ENCODE peak calls at places on chromosomes 6 and 20, in four cellular contexts. N is K562, F is HepG2, A is GM12878. Z is an unnamed sample.

GRCh38 chr6:5181494-5182287 is 79.1 kb downstream of the LYRM4 start:
- DNase-seq in N (no peak), F (no peak), A (no peak), Z (no peak)

GRCh38 chr20:3902041-3902440 is 12.9 kb downstream of the PANK2 start:
- DNase-seq in N (no peak), F (no peak), A (no peak), Z (no peak)

GRCh38 chr20:37521091-37521771 is at the start of gene NNAT:
- DNase-seq in N (no peak), F (no peak), A (no peak), Z (peak)

GRCh38 chr6:79548310-79548709 is 11.1 kb upstream of the LCA5 start:
- DNase-seq in N (no peak), F (no peak), A (no peak), Z (no peak)

GRCh38 chr6:135281227-135281626 is 100.1 kb downstream of the MYB start:
- DNase-seq in N (no peak), F (no peak), A (no peak), Z (no peak)

GRCh38 chr20:11170565-11170964 is 496.8 kb upstream of the JAG1 start:
- DNase-seq in N (no peak), F (no peak), A (no peak), Z (no peak)

GRCh38 chr6:146367061-146367460 is 176.6 kb upstream of the RAB32 start:
- DNase-seq in N (no peak), F (no peak), A (no peak), Z (no peak)

GRCh38 chr6:53682654-53683053 is 17.1 kb upstream of the KLHL31 start:
- DNase-seq in N (no peak), F (no peak), A (no peak), Z (no peak)

GRCh38 chr6:15957655-15958169 is 171.2 kb upstream of the MYLIP start:
- DNase-seq in N (no peak), F (no peak), A (no peak), Z (no peak)

GRCh38 chr6:111600588-111601440 is 4.9 kb downstream of the TRAF3IP2 start:
- DNase-seq in N (no peak), F (no peak), A (no peak), Z (no peak)

GRCh38 chr6:1524040-1524480 is 85.7 kb upstream of the FOXC1 start:
- DNase-seq in N (peak), F (no peak), A (no peak), Z (peak)

GRCh38 chr6:133648576-133648975 is 240.3 kb upstream of the TCF21 start:
- DNase-seq in N (no peak), F (no peak), A (no peak), Z (no peak)

GRCh38 chr6:80789912-80790635 is 683.6 kb downstream of the BCKDHB start:
- DNase-seq in N (no peak), F (no peak), A (no peak), Z (no peak)

GRCh38 chr6:158290659-158291058 is 21.6 kb upstream of the TULP4 start:
- DNase-seq in N (no peak), F (no peak), A (peak), Z (no peak)

GRCh38 chr6:19472168-19472567 is 365.0 kb upstream of the ID4 start:
- DNase-seq in N (no peak), F (no peak), A (no peak), Z (no peak)

GRCh38 chr6:38172739-38173415 is 353.4 kb downstream of the ZFAND3 start:
- DNase-seq in N (no peak), F (no peak), A (no peak), Z (no peak)

GRCh38 chr6:31485063-31485462 is 12.9 kb upstream of the MICB start:
- DNase-seq in N (no peak), F (no peak), A (no peak), Z (no peak)
- TF ChIP-seq NR2C2 in N (no peak), F (no peak), A (no peak), Z (no peak)

GRCh38 chr6:27275025-27275956 is 27.8 kb downstream of the PRSS16 start:
- DNase-seq in N (peak), F (no peak), A (no peak), Z (peak)
- TF ChIP-seq NR2C2 in N (no peak), F (no peak), A (no peak), Z (no peak)

DNA sequence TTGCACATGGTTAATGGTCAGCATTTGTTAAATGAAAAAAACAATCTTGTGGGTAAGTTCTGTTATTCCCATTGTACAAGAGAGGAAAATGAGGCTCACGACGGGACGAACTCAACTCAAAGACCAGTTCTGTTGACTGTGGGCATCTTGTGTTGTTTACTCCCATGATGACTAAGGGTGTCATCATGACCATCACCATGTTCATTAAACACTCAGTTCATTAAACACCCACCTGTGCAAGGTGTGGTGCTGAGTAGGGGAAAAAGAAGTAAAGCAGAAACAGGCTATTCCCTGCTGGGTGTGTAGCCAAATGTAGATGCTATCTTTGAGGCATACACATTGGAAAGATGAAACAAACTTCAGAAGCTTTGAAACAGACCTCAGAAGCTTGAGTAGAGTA is 4.5 kb downstream of the CHMP4B start:
- DNase-seq in N (no peak), F (no peak), A (no peak), Z (no peak)
- TF ChIP-seq NR2C2 in N (no peak), F (no peak), A (no peak), Z (no peak)

DNA sequence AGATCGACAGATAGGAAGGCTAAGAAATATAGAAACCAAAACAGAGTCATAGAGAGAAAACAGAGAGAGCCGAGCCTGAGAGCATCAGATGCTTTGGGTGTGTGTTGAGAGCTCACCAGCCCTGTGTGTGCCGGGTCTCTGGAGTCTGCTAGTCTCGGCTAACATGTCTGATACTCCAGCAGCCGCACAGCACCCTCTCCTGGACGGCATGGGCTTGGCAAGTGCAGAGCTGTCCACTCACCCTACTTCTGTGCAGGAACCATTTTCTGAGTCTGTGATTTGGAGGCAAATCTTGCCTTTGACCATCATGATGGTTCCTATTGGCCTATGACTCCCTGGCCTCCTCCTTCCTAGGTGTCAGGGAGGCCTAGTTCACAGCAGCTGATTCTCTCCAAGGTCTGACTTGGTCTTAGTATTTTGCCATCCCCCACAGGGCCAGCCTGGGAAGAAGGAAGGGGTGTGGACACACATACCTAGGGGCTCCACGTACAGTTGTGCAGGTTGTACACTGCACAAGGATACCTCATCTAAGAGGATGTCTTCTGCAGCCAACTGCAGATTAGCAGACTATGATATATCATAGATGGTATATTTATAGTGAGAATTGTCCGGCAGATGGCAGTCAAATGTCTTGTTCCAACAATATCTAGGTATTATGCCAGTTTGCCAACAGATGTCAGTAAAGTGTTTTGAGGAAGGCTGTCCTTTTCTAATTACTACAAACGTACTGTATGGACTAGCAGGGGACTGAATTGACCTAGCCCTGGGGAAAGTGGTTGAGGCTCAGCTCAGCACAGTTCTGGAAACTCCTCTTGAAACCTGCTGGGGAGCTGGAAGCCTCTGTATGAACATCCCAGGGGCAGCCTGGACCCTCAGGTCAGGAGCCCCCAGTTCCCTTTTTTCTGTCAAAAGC is 13.0 kb downstream of the FGD2 start:
- DNase-seq in N (peak), F (peak), A (peak), Z (peak)
- TF ChIP-seq NR2C2 in N (no peak), F (peak), A (no peak), Z (no peak)

DNA sequence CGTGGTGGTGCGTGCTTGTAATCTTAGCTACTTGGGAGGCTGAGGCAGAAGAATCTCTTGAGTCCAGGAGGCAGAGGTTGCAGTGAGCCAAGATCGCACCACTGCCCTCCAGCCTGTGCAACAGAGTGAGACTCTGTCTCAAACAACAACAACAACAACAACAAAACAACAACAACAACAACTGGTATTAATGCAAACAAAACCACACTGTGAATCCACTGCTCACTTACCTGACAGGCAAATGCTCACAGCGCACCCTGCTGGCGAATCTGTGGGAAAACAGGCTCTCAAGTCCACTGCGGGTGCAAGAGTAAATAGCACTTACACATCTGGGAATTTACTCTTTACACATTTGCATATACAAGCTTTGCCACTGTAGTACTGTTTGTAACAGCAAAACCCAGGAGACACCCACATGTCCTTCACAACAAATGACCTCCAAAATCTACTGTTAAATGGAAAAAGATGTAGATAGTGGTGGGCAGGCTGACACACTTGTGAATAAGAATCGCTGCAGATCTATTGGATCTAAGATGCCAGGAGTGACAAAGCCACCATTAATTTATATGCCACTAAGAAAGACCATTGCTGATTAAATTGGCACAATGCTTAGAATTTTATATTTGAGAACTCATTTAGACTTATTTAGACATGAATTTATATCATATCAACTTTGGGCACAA is 29.3 kb downstream of the NSFL1C start:
- DNase-seq in N (peak), F (peak), A (peak), Z (peak)
- TF ChIP-seq NR2C2 in N (no peak), F (no peak), A (no peak), Z (no peak)

GRCh38 chr6:118122161-118122560 is 215.1 kb downstream of the SLC35F1 start:
- DNase-seq in N (no peak), F (no peak), A (no peak), Z (no peak)
- TF ChIP-seq NR2C2 in N (no peak), F (no peak), A (no peak), Z (no peak)

DNA sequence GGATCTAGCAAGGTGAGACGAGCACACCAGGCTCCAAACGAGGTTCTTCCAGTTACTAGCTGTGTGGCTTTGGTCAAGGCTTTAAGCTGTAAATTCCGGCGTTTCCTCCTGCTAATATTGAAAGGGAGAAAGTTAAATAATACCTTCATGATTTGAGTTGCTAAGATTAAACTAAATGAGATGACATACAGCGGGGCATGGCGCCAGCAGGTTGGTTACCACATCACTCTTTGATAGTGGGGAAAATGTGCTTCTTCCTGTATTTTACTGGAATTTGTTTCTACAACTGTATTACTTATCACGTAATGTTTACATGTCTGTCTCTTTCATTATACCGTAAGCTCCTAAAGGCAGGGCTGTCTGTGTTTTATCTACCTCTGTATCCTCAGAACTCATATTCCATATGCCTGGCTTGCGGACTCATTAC is 574 bp downstream of the PPIL1 start:
- DNase-seq in N (peak), F (no peak), A (no peak), Z (no peak)
- TF ChIP-seq NR2C2 in N (no peak), F (no peak), A (no peak), Z (no peak)

GRCh38 chr6:143632894-143633293 is 44.9 kb upstream of the PHACTR2 start:
- DNase-seq in N (no peak), F (no peak), A (no peak), Z (no peak)

GRCh38 chr6:143629104-143630080 is 48.4 kb upstream of the PHACTR2 start:
- DNase-seq in N (no peak), F (no peak), A (no peak), Z (no peak)

DNA sequence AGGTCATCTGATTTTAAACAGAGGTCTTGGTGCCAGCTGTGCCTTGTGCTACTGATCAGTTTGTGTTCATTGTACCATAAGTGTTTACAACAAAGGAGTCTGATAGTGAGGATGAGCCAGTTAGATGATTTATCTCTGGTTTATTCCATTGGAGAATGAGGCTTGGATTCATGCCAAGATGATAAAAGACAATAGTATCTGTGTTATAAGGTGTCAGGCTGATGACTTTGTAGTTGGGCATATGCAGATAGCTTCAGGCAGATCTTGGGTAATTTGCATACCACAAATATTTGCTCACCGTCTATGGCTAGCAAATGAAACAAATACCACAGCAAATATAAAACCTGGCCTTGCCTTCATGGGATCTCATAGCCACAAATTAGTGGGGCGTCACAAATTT is 43.3 kb upstream of the PHACTR2 start:
- DNase-seq in N (no peak), F (no peak), A (no peak), Z (no peak)
- TF ChIP-seq NR2C2 in N (no peak), F (no peak), A (no peak), Z (no peak)

DNA sequence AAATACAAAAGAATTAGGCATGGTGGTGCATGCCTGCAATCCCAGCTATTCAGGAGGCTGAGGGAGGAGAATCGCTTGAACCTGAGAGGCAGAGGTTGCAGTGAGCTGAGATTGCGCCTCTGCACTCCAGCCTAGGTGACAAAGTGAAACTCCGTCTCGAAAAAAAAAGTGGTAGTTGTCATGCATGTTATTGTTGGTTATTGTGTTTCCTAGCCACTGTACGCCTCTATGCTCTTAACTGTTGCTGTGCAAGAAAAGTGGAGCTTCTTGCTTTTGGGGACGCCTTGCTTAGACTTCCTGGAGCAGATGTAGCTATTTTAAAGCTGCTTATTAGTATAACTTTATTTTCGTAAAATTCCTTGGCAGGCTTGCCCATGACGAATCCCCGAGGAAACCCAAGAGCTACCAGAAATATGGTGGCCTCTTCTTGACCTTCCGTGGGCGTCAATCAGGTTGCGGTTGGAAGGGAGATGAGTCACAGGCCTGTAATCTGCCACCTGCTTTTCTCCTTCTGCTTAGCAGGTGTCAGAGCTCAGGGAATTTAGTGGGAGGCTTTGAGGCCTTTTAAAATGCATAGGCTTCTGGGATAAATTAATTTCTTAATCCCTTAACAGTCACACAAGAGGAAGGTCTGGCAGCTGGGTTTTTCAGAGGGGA is 17.3 kb downstream of the GABRR2 start:
- DNase-seq in N (peak), F (peak), A (peak), Z (no peak)
- TF ChIP-seq NR2C2 in N (peak), F (no peak), A (no peak), Z (no peak)

Z was measured in WTC11.